ENCODE peak calls at places on chromosomes 7 and 10, in four cellular contexts. One of them, this sample, is unnamed.

GRCh38 chr7:2169923-2170575 is 62.7 kb downstream of the MAD1L1 start:
- DNase-seq in K562: no peak
- DNase-seq in GM12878: no peak
- DNase-seq in HepG2: no peak
- DNase-seq in this sample: no peak

GRCh38 chr7:128863433-128863989 is 855 bp downstream of the ATP6V1F start:
- DNase-seq in K562: peak
- DNase-seq in GM12878: no peak
- DNase-seq in HepG2: peak
- DNase-seq in this sample: peak

GRCh38 chr10:124508070-124508667 is 46.5 kb downstream of the LHPP start:
- DNase-seq in K562: no peak
- DNase-seq in GM12878: no peak
- DNase-seq in HepG2: no peak
- DNase-seq in this sample: no peak

GRCh38 chr10:126597206-126597605 is 73.3 kb downstream of the C10orf90 start:
- DNase-seq in K562: no peak
- DNase-seq in GM12878: no peak
- DNase-seq in HepG2: no peak
- DNase-seq in this sample: no peak

GRCh38 chr10:65010845-65011244 is 1489.6 kb downstream of the REEP3 start:
- DNase-seq in K562: no peak
- DNase-seq in GM12878: no peak
- DNase-seq in HepG2: no peak
- DNase-seq in this sample: no peak

GRCh38 chr7:50476953-50477625 is 26.9 kb upstream of the FIGNL1 start:
- DNase-seq in K562: no peak
- DNase-seq in GM12878: no peak
- DNase-seq in HepG2: no peak
- DNase-seq in this sample: no peak

GRCh38 chr7:107180378-107180777 is 11.6 kb downstream of the HBP1 start:
- DNase-seq in K562: no peak
- DNase-seq in GM12878: no peak
- DNase-seq in HepG2: peak
- DNase-seq in this sample: no peak

GRCh38 chr10:93376372-93377296 is 105.5 kb downstream of the MYOF start:
- DNase-seq in K562: peak
- DNase-seq in GM12878: peak
- DNase-seq in HepG2: peak
- DNase-seq in this sample: peak

GRCh38 chr7:31102973-31103850 is 51.1 kb downstream of the ADCYAP1R1 start:
- DNase-seq in K562: no peak
- DNase-seq in GM12878: no peak
- DNase-seq in HepG2: no peak
- DNase-seq in this sample: no peak

GRCh38 chr7:50610521-50611277 is 45.5 kb upstream of the DDC start:
- DNase-seq in K562: no peak
- DNase-seq in GM12878: no peak
- DNase-seq in HepG2: no peak
- DNase-seq in this sample: no peak

GRCh38 chr7:124009321-124009720 is 23.5 kb downstream of the TMEM229A start:
- DNase-seq in K562: no peak
- DNase-seq in GM12878: peak
- DNase-seq in HepG2: no peak
- DNase-seq in this sample: no peak

GRCh38 chr10:111126981-111127848 is 50.4 kb downstream of the ADRA2A start:
- DNase-seq in K562: no peak
- DNase-seq in GM12878: no peak
- DNase-seq in HepG2: no peak
- DNase-seq in this sample: no peak

GRCh38 chr10:80509403-80510161 is 28.1 kb upstream of the SH2D4B start:
- DNase-seq in K562: no peak
- DNase-seq in GM12878: no peak
- DNase-seq in HepG2: no peak
- DNase-seq in this sample: no peak

GRCh38 chr10:80509108-80509402 is 28.6 kb upstream of the SH2D4B start:
- DNase-seq in K562: no peak
- DNase-seq in GM12878: no peak
- DNase-seq in HepG2: no peak
- DNase-seq in this sample: no peak

GRCh38 chr10:80513106-80513505 is 24.6 kb upstream of the SH2D4B start:
- DNase-seq in K562: no peak
- DNase-seq in GM12878: no peak
- DNase-seq in HepG2: no peak
- DNase-seq in this sample: no peak

GRCh38 chr10:80515511-80515910 is 22.2 kb upstream of the SH2D4B start:
- DNase-seq in K562: no peak
- DNase-seq in GM12878: no peak
- DNase-seq in HepG2: no peak
- DNase-seq in this sample: no peak

DNA sequence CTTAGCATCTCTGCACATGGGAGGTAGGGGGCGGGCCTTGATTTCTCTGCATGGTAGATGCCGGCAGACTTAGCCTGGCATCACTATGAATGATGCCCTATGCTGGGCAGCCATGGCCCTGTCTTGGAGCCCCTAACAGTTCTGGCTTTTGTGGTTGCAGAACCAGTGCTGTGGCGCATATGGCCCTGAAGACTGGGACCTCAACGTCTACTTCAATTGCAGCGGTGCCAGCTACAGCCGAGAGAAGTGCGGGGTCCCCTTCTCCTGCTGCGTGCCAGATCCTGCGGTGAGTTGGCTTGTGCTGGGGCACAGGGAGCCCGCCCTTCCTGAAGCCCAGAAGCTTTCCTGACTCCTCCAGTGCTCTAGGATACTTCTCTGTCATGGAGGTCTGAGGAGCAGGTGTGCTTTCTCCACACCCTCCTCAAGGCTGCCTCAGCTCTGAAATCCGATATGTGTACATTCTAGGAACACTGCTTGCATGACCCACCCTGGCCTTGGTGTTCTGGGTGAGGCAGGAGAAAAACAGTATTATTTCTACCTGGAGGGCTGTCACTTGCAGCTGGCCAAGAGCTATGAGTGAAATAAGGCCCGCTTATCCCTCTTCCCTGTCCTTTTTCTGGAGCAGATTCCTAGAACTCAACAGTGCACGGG is 25.6 kb upstream of the SH2D4B start:
- DNase-seq in K562: no peak
- DNase-seq in GM12878: no peak
- DNase-seq in HepG2: no peak
- DNase-seq in this sample: no peak
- TF ChIP-seq FOXK2 in K562: no peak
- TF ChIP-seq FOXK2 in GM12878: no peak
- TF ChIP-seq FOXK2 in HepG2: no peak
- TF ChIP-seq FOXK2 in this sample: no peak

GRCh38 chr7:27514861-27515260 is 147.8 kb downstream of the HIBADH start:
- DNase-seq in K562: no peak
- DNase-seq in GM12878: no peak
- DNase-seq in HepG2: no peak
- DNase-seq in this sample: no peak

GRCh38 chr7:27515933-27516332 is 146.8 kb downstream of the HIBADH start:
- DNase-seq in K562: no peak
- DNase-seq in GM12878: no peak
- DNase-seq in HepG2: no peak
- DNase-seq in this sample: no peak

GRCh38 chr7:27519801-27520200 is 142.9 kb downstream of the HIBADH start:
- DNase-seq in K562: no peak
- DNase-seq in GM12878: no peak
- DNase-seq in HepG2: no peak
- DNase-seq in this sample: no peak

GRCh38 chr7:27520828-27521790 is 141.6 kb downstream of the HIBADH start:
- DNase-seq in K562: no peak
- DNase-seq in GM12878: no peak
- DNase-seq in HepG2: no peak
- DNase-seq in this sample: no peak

DNA sequence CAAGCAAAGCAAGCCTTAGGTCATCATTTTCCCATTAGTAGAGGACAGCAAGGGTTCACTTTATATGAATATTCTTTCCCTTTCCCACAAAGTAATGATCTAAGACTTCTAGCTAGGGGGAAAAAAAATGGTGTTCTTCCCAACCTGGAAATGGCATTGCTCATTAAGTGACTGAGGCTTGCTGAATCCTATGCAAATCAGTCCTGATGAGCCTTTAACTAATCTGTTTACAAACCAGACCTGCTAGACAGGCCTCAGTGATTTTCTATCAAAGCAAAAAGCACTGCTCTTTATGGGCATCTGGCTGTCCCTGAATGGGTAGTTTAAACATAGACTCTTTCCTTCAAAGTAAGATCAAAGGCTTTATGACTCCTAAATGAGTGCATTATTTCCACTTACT is 146.3 kb downstream of the HIBADH start:
- DNase-seq in K562: no peak
- DNase-seq in GM12878: no peak
- DNase-seq in HepG2: no peak
- DNase-seq in this sample: no peak
- TF ChIP-seq SP1 in K562: no peak
- TF ChIP-seq SP1 in GM12878: no peak
- TF ChIP-seq SP1 in HepG2: no peak
- TF ChIP-seq SP1 in this sample: no peak

GRCh38 chr10:19168584-19168983 is 120.0 kb downstream of the MALRD1 start:
- DNase-seq in K562: no peak
- DNase-seq in GM12878: no peak
- DNase-seq in HepG2: peak
- DNase-seq in this sample: peak
- TF ChIP-seq FOXK2 in K562: no peak
- TF ChIP-seq FOXK2 in GM12878: no peak
- TF ChIP-seq FOXK2 in HepG2: no peak
- TF ChIP-seq FOXK2 in this sample: no peak

GRCh38 chr7:77691892-77692491 is 4.3 kb upstream of the RSBN1L start:
- DNase-seq in K562: no peak
- DNase-seq in GM12878: no peak
- DNase-seq in HepG2: peak
- DNase-seq in this sample: no peak
- TF ChIP-seq SP1 in K562: no peak
- TF ChIP-seq SP1 in GM12878: no peak
- TF ChIP-seq SP1 in HepG2: no peak
- TF ChIP-seq SP1 in this sample: no peak

GRCh38 chr10:98141484-98142073 is 7.1 kb downstream of the R3HCC1L start:
- DNase-seq in K562: no peak
- DNase-seq in GM12878: no peak
- DNase-seq in HepG2: no peak
- DNase-seq in this sample: no peak

GRCh38 chr10:98149858-98150257 is 15.4 kb downstream of the R3HCC1L start:
- DNase-seq in K562: no peak
- DNase-seq in GM12878: no peak
- DNase-seq in HepG2: no peak
- DNase-seq in this sample: no peak

GRCh38 chr10:98150544-98150943 is 16.1 kb downstream of the R3HCC1L start:
- DNase-seq in K562: no peak
- DNase-seq in GM12878: no peak
- DNase-seq in HepG2: no peak
- DNase-seq in this sample: no peak

DNA sequence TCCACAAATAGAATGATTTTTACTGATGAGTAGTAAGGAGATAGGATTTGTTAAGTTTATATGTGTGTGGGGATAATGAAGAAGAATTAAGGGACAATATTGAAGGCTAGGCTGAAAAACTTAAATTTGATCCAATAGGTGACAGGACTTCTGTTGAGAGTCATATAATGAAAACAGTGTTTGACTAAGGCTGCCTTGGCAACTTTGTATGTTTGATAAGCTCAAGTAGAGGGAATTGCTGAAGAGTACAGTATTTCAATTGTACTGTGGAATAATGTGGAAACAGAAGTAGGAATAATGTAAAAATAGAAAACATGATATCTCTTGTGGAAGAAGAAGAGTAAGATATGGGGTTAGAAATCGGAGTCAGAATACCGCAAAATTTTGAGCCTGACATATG is 10.5 kb downstream of the R3HCC1L start:
- DNase-seq in K562: no peak
- DNase-seq in GM12878: no peak
- DNase-seq in HepG2: no peak
- DNase-seq in this sample: no peak
- TF ChIP-seq FOXK2 in K562: no peak
- TF ChIP-seq FOXK2 in GM12878: no peak
- TF ChIP-seq FOXK2 in HepG2: no peak
- TF ChIP-seq FOXK2 in this sample: no peak

DNA sequence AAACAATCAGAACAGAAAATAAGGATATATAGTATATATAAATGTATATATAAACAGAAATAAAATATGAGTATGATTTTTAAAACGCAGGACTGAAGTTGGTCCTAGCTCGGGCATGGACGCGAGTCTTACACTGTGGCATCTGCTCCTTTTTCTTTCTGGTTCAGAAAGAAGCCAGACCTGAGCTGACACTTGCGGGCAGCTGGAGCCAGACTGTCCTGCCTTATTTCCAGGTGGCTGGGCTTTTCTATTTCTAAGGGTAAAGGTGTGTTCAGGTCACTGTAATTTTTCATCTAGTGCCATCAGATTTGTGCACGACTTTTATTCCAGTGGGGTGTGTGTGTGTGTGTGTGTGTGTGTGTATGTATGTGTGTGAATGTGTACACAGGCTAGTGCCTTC is 166.4 kb downstream of the GALNT17 start:
- DNase-seq in K562: no peak
- DNase-seq in GM12878: no peak
- DNase-seq in HepG2: no peak
- DNase-seq in this sample: no peak
- TF ChIP-seq SP1 in K562: no peak
- TF ChIP-seq SP1 in GM12878: no peak
- TF ChIP-seq SP1 in HepG2: no peak
- TF ChIP-seq SP1 in this sample: no peak

DNA sequence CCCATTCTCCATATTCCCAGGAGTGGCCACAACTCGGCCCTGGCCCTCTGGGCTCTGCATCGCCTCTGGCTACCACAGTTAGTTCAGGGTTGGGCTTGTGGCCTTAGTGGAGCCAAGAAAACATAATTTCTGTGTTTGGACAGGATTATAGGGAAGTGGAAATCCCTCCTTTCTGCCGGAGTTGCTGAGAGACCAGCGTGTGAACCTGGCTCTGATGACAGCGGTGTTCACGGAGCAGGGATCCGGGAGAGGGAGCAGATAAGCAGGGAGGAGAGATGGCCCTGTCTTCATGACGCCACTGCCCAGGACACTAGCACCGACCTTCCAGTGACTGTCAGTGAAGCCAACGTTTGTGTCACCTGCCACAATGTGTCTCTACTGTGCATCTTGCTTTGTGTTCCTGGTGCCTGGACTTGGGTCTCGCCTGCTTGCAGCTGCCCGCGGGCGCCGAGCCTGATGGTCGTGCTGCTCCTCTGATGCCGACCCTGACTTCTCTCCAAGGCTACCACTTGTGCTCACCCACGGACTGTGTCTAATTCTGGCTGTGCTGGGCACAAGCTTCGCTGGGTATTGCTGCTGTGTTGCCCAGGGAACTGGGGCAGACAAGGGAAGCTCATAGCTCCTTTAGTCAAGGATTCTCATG is 67.0 kb upstream of the VIPR2 start:
- DNase-seq in K562: no peak
- DNase-seq in GM12878: no peak
- DNase-seq in HepG2: no peak
- DNase-seq in this sample: no peak
- TF ChIP-seq FOXK2 in K562: no peak
- TF ChIP-seq FOXK2 in GM12878: no peak
- TF ChIP-seq FOXK2 in HepG2: no peak
- TF ChIP-seq FOXK2 in this sample: no peak